ENCODE peak calls at places on chromosome 7, in six cellular contexts. A is A549, O is dorsolateral prefrontal cortex, V is astrocyte, E is esophagus squamous epithelium, R is pancreas. I is an unnamed sample.

GRCh38 chr7:87482115-87482514 is 6.6 kb upstream of the ABCB4 start:
- DNase-seq in O (no peak), R (no peak), E (no peak), V (no peak), A (no peak), I (no peak)

GRCh38 chr7:1584700-1585099 is 14.9 kb upstream of the PSMG3 start:
- DNase-seq in A (no peak), V (no peak), E (no peak), O (no peak), R (no peak), I (no peak)

GRCh38 chr7:1872191-1873069 is 202.4 kb downstream of the ELFN1 start:
- DNase-seq in V (no peak), R (no peak), A (no peak), O (no peak), E (no peak), I (no peak)

GRCh38 chr7:143126146-143126545 is 5.7 kb upstream of the PIP start:
- DNase-seq in A (peak), E (no peak), V (no peak), O (no peak), R (no peak), I (peak)

GRCh38 chr7:112550468-112551060 is 69.8 kb downstream of the LSMEM1 start:
- DNase-seq in V (peak), E (no peak), O (no peak), A (peak), R (peak), I (peak)

GRCh38 chr7:86947956-86948355 is 111.5 kb downstream of the ELAPOR2 start:
- DNase-seq in A (no peak), E (no peak), R (no peak), V (no peak), O (no peak), I (no peak)

GRCh38 chr7:3917466-3917865 is 616.4 kb downstream of the SDK1 start:
- DNase-seq in V (no peak), E (no peak), R (no peak), O (no peak), A (no peak), I (no peak)

GRCh38 chr7:22885824-22886255 is 63.2 kb upstream of the TOMM7 start:
- DNase-seq in E (no peak), O (no peak), R (no peak), A (no peak), V (no peak), I (no peak)

GRCh38 chr7:81074406-81074805 is 155.6 kb upstream of the SEMA3C start:
- DNase-seq in R (no peak), O (no peak), V (no peak), E (no peak), A (no peak), I (no peak)

GRCh38 chr7:74606101-74606908 is 51.2 kb upstream of the GTF2I start:
- DNase-seq in E (no peak), R (peak), O (peak), A (no peak), V (no peak), I (no peak)

GRCh38 chr7:711093-711966 is 15.2 kb upstream of the DNAAF5 start:
- DNase-seq in R (no peak), V (no peak), E (no peak), O (no peak), A (no peak), I (no peak)

GRCh38 chr7:4631664-4632171 is 50.4 kb upstream of the FOXK1 start:
- DNase-seq in E (no peak), A (peak), O (peak), V (peak), R (peak), I (peak)

DNA sequence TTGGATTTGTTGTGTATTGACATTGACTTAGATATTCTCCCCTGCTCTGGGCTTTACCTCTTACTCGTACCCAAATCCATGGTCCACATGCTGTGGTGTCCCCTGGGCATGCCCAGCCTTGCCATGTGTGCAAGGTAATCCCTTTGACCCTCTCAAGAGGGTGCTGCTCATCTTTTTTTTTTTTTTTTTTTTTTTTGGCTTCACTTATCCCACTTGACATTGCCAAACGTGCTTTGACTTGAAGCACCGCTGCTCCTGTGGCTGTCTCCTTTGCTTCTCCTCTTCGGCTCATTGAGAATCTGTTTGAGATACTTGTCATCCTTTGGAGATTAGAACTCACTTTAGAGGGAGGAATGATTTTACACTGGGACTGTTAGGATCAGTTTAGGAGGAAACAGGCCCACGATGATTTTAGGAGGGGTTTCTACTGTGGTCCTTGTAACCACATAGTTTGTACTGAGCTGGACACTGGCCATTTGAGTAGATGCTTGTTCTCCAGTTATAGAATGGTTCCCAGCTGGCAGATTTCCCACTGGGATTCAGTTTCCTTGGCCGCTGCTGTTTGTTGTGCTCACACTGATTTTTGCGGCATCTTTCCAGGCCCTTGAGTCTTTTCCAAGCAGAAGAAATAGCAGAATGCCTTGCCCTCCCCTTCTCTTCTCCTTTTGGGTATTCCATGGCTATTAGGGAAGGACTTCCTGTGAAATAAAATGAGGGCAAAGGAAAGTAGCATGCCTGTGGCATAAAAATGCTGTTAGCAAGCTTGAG is 184.8 kb downstream of the AUTS2 start:
- DNase-seq in O (no peak), R (no peak), A (no peak), E (no peak), V (peak), I (no peak)
- H3K4me3 ChIP-seq in O (no peak), R (no peak), A (no peak), E (no peak), V (no peak), I (no peak)

DNA sequence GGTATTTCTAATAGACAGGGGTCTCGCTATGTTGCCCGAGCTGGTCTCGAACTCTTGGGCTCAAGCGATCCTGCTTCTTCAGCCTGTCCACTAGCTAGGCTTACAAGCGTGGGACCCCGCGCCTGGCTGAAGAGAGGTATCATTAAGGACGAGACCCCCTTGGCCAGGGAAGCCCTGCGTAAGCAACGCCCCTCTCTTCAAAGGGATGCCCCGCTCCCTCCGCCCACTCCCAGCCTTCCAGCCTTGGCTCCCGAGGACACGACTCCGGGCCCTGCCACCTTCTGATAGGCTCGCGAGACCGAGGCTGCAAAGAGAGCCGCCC is 220 bp upstream of the ZKSCAN5 start:
- DNase-seq in O (peak), V (no peak), R (no peak), E (no peak), A (no peak), I (peak)
- H3K27ac ChIP-seq in O (peak), V (peak), R (peak), E (peak), A (peak), I (peak)

GRCh38 chr7:10888861-10889260 is 84.8 kb upstream of the PHF14 start:
- DNase-seq in V (no peak), A (no peak), R (no peak), O (no peak), E (no peak), I (no peak)

DNA sequence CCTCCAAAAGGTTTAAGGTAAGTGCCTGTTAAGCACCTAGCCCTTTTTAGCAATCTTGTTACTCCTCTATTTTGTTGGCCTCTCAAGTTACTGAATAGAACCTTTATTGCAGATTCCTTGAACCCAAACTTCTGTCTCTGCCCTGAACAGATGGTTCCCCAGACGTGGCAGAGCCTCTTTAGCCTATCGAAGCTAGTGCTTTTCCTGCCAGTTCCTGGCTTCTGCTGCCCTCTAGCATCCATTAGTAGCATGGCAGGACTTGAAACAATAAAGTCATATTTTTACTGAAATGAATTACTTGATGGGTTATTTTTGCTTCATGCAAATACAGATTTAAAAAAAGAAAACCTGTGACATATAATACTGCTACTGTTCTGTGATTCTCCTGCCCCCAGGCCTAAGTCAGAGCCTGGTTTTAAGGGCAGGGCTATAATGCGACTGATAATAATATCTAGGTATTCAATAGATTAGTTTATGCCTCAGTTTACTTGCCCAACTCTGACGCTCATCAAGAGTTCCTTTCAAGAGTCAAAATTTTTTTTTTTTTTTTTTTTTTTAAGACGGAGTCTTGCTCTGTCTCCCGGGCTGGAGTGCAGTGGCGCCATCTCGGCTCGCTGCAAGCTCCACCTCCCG is 84.3 kb upstream of the PHF14 start:
- DNase-seq in A (peak), V (peak), E (peak), R (peak), O (peak), I (peak)
- TF ChIP-seq CTCF in A (peak), V (peak), E (peak), R (peak), O (peak), I (peak)

GRCh38 chr7:70619130-70619529 is 512.8 kb upstream of the GALNT17 start:
- DNase-seq in O (no peak), V (no peak), R (no peak), A (no peak), E (no peak), I (no peak)

GRCh38 chr7:70620333-70621055 is 511.4 kb upstream of the GALNT17 start:
- DNase-seq in E (no peak), O (no peak), A (no peak), V (no peak), R (no peak), I (no peak)

GRCh38 chr7:70621954-70622596 is 509.9 kb upstream of the GALNT17 start:
- DNase-seq in O (no peak), R (no peak), A (no peak), E (no peak), V (no peak), I (no peak)

GRCh38 chr7:70618020-70618551 is 513.9 kb upstream of the GALNT17 start:
- DNase-seq in R (no peak), A (no peak), V (no peak), O (no peak), E (no peak), I (no peak)

DNA sequence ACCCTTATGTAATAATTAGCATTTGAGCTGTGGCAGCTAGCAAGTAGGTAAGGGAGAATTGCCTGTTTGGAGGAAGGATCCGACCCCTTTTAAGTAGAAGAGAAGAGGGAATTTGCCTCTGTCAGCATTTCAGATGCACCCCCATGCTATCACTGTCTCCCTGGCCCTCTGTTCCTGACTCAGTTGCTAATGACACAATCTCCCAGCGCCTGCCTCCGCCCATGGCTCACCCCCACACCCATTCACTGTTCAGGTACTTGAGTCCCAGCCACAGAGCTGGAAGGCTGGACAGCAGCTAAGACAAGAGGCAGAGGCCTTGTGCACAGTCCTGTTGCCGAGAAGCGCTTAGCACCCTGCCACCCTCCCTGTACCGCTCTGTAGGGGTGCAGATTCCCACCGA is 512.3 kb upstream of the GALNT17 start:
- DNase-seq in E (no peak), V (no peak), R (no peak), O (no peak), A (no peak), I (no peak)
- H3K4me3 ChIP-seq in E (no peak), V (no peak), R (no peak), O (no peak), A (no peak), I (no peak)

GRCh38 chr7:157918326-157918725 is 581.5 kb downstream of the DNAJB6 start:
- DNase-seq in A (no peak), O (no peak), R (no peak), E (no peak), V (no peak), I (no peak)
- H3K27ac ChIP-seq in A (no peak), O (no peak), R (no peak), E (no peak), V (no peak), I (no peak)

GRCh38 chr7:20144801-20145200 is 72.4 kb downstream of the MACC1 start:
- DNase-seq in A (no peak), E (no peak), R (no peak), V (no peak), O (no peak), I (no peak)
- TF ChIP-seq CTCF in A (no peak), E (no peak), R (no peak), V (no peak), O (no peak), I (no peak)

GRCh38 chr7:100472121-100472851 is 6.7 kb downstream of the TSC22D4 start:
- DNase-seq in R (no peak), O (no peak), A (no peak), E (no peak), V (no peak), I (no peak)

GRCh38 chr7:100469227-100470044 is 5.4 kb upstream of the SPACDR start:
- DNase-seq in E (no peak), V (no peak), O (peak), R (peak), A (peak), I (peak)

GRCh38 chr7:100475549-100475948 is 3.5 kb downstream of the TSC22D4 start:
- DNase-seq in O (no peak), R (no peak), V (no peak), A (no peak), E (no peak), I (no peak)

GRCh38 chr7:100471021-100471420 is 7.0 kb upstream of the SPACDR start:
- DNase-seq in V (no peak), A (no peak), E (no peak), O (no peak), R (no peak), I (no peak)

GRCh38 chr7:100472854-100473499 is 6.0 kb downstream of the TSC22D4 start:
- DNase-seq in R (no peak), V (peak), A (no peak), O (no peak), E (no peak), I (peak)
- H3K4me3 ChIP-seq in R (no peak), V (no peak), A (no peak), O (no peak), E (no peak), I (no peak)

GRCh38 chr7:54076619-54077018 is 465.6 kb upstream of the VSTM2A start:
- DNase-seq in V (no peak), A (no peak), E (no peak), O (no peak), R (no peak), I (no peak)

GRCh38 chr7:54080525-54080924 is 461.6 kb upstream of the VSTM2A start:
- DNase-seq in V (no peak), A (no peak), R (no peak), E (no peak), O (no peak), I (no peak)

DNA sequence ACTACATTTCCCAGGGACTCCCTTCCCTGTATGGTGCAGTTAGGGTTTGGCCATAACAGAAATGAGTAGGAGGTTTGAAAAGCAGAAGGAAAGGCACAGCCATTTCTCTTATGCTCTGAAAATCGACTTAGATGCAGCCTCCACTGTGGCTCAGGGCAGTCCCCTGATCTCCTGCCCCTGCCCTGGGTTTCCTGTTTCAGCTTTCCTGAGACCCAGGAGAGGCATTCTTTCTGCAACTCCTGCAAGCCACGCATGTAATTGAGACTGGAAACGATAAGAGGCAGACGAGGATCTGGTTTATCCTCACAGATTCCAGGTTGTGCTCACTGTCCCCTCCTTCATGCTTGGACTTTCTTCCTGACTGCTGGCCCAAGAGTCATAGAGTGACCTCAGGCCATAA is 461.2 kb upstream of the VSTM2A start:
- DNase-seq in A (no peak), E (no peak), O (no peak), V (no peak), R (no peak), I (no peak)
- H3K27ac ChIP-seq in A (no peak), E (no peak), O (no peak), V (no peak), R (no peak), I (no peak)

GRCh38 chr7:24715661-24716479 is 41.4 kb downstream of the GSDME start:
- DNase-seq in R (no peak), V (peak), O (no peak), A (peak), E (no peak), I (peak)
- TF ChIP-seq CTCF in R (no peak), V (peak), O (peak), A (peak), E (peak), I (peak)

GRCh38 chr7:100476903-100477870 is 1.8 kb downstream of the TSC22D4 start:
- DNase-seq in O (no peak), A (no peak), E (no peak), V (no peak), R (no peak), I (no peak)

GRCh38 chr7:100481466-100481865 is 2.3 kb upstream of the NYAP1 start:
- DNase-seq in V (no peak), A (no peak), O (no peak), R (no peak), E (no peak), I (no peak)

GRCh38 chr7:100477871-100478248 is 1.2 kb downstream of the TSC22D4 start:
- DNase-seq in V (no peak), A (no peak), R (no peak), O (no peak), E (no peak), I (no peak)

GRCh38 chr7:100478966-100479660 is at the start of gene TSC22D4:
- DNase-seq in E (peak), O (peak), V (peak), R (peak), A (peak), I (peak)

GRCh38 chr7:100476108-100476780 is 2.8 kb downstream of the TSC22D4 start:
- DNase-seq in O (no peak), R (no peak), A (no peak), E (no peak), V (no peak), I (no peak)
- H3K4me3 ChIP-seq in O (peak), R (peak), A (no peak), E (peak), V (no peak), I (peak)

I was measured in brain microvascular endothelial cell.